ENCODE peak calls at places on chromosomes 6 and 20, in seven cellular contexts. One of them, this sample, is unnamed.

GRCh38 chr6:132715204-132715603 is 1.3 kb upstream of the VNN1 start:
- DNase-seq in ELR: peak
- DNase-seq in kidney glomerular epithelial cell: peak
- DNase-seq in H9: peak
- DNase-seq in posterior vena cava: no peak
- DNase-seq in AML-193: no peak
- DNase-seq in endothelial cell: peak
- DNase-seq in this sample: peak

GRCh38 chr6:8108031-8108660 is 5.8 kb upstream of the EEF1E1 start:
- DNase-seq in ELR: peak
- DNase-seq in kidney glomerular epithelial cell: peak
- DNase-seq in H9: no peak
- DNase-seq in posterior vena cava: no peak
- DNase-seq in AML-193: no peak
- DNase-seq in endothelial cell: no peak
- DNase-seq in this sample: peak

GRCh38 chr20:46173652-46174468 is 55.7 kb downstream of the CD40 start:
- DNase-seq in ELR: no peak
- DNase-seq in kidney glomerular epithelial cell: no peak
- DNase-seq in H9: no peak
- DNase-seq in posterior vena cava: no peak
- DNase-seq in AML-193: no peak
- DNase-seq in endothelial cell: no peak
- DNase-seq in this sample: no peak

GRCh38 chr6:44012078-44012493 is 115.2 kb downstream of the MRPL14 start:
- DNase-seq in ELR: peak
- DNase-seq in kidney glomerular epithelial cell: peak
- DNase-seq in H9: no peak
- DNase-seq in posterior vena cava: peak
- DNase-seq in AML-193: peak
- DNase-seq in endothelial cell: no peak
- DNase-seq in this sample: peak

GRCh38 chr20:62485062-62485700 is 9.4 kb upstream of the GATA5 start:
- DNase-seq in ELR: peak
- DNase-seq in kidney glomerular epithelial cell: peak
- DNase-seq in H9: no peak
- DNase-seq in posterior vena cava: no peak
- DNase-seq in AML-193: no peak
- DNase-seq in endothelial cell: no peak
- DNase-seq in this sample: no peak

GRCh38 chr20:45346291-45346718 is 1.9 kb downstream of the SDC4 start:
- DNase-seq in ELR: peak
- DNase-seq in kidney glomerular epithelial cell: no peak
- DNase-seq in H9: no peak
- DNase-seq in posterior vena cava: peak
- DNase-seq in AML-193: no peak
- DNase-seq in endothelial cell: no peak
- DNase-seq in this sample: no peak

GRCh38 chr6:112933947-112934346 is 586.8 kb downstream of the RFPL4B start:
- DNase-seq in ELR: peak
- DNase-seq in kidney glomerular epithelial cell: no peak
- DNase-seq in H9: no peak
- DNase-seq in posterior vena cava: no peak
- DNase-seq in AML-193: no peak
- DNase-seq in endothelial cell: no peak
- DNase-seq in this sample: no peak

GRCh38 chr6:129890701-129891100 is 29.6 kb upstream of the TMEM244 start:
- DNase-seq in ELR: peak
- DNase-seq in kidney glomerular epithelial cell: no peak
- DNase-seq in H9: no peak
- DNase-seq in posterior vena cava: no peak
- DNase-seq in AML-193: no peak
- DNase-seq in endothelial cell: no peak
- DNase-seq in this sample: peak

GRCh38 chr20:24991897-24992419 is 593 bp downstream of the APMAP start:
- DNase-seq in ELR: peak
- DNase-seq in kidney glomerular epithelial cell: peak
- DNase-seq in H9: no peak
- DNase-seq in posterior vena cava: peak
- DNase-seq in AML-193: no peak
- DNase-seq in endothelial cell: peak
- DNase-seq in this sample: no peak